ENCODE peak calls at places on chromosomes 3 and 15, in six cellular contexts. L, F, E, Y, Q and V are unnamed samples.

GRCh38 chr3:149970716-149971402 is at the start of gene PFN2:
- DNase-seq in Q (peak), Y (peak), E (peak), L (peak), F (peak), V (peak)

GRCh38 chr15:88098317-88098716 is 158.2 kb downstream of the NTRK3 start:
- DNase-seq in L (no peak), Q (no peak), E (no peak), F (no peak), Y (no peak), V (no peak)

GRCh38 chr15:43954181-43954621 is 127.4 kb downstream of the WDR76 start:
- DNase-seq in Y (no peak), L (no peak), F (no peak), E (no peak), Q (no peak), V (no peak)

GRCh38 chr15:61749169-61749568 is 311.1 kb downstream of the VPS13C start:
- DNase-seq in F (no peak), Q (no peak), E (no peak), Y (no peak), L (peak), V (no peak)

GRCh38 chr15:62287066-62287857 is 122.2 kb upstream of the C2CD4B start:
- DNase-seq in L (no peak), F (no peak), Y (no peak), Q (no peak), E (no peak), V (no peak)

GRCh38 chr3:18442743-18443669 is 17.9 kb upstream of the SATB1 start:
- DNase-seq in E (no peak), L (no peak), Y (no peak), Q (no peak), F (no peak), V (no peak)

GRCh38 chr3:55676643-55677042 is 189.5 kb upstream of the WNT5A start:
- DNase-seq in F (peak), L (no peak), E (peak), Y (no peak), Q (no peak), V (no peak)

GRCh38 chr3:185685231-185686035 is 99.3 kb downstream of the SENP2 start:
- DNase-seq in L (no peak), F (no peak), Q (no peak), Y (no peak), E (no peak), V (no peak)

GRCh38 chr3:17478673-17479072 is 263.8 kb downstream of the TBC1D5 start:
- DNase-seq in L (no peak), Y (no peak), F (no peak), Q (no peak), E (no peak), V (no peak)

GRCh38 chr3:98039322-98040024 is 4.4 kb upstream of the GABRR3 start:
- DNase-seq in L (peak), E (peak), Q (peak), Y (peak), F (peak), V (peak)

GRCh38 chr3:44509985-44510360 is 32.5 kb upstream of the ZNF445 start:
- DNase-seq in Q (no peak), E (no peak), F (no peak), Y (no peak), L (peak), V (no peak)

GRCh38 chr15:39770748-39771689 is 11.6 kb downstream of the FSIP1 start:
- DNase-seq in E (no peak), L (no peak), Q (no peak), Y (no peak), F (no peak), V (no peak)

GRCh38 chr15:22880981-22881738 is 42.7 kb downstream of the NIPA2 start:
- DNase-seq in Q (no peak), E (no peak), F (no peak), L (no peak), Y (no peak), V (no peak)

GRCh38 chr15:84915011-84915958 is 30.8 kb downstream of the SLC28A1 start:
- DNase-seq in F (peak), E (peak), L (peak), Q (peak), Y (peak), V (peak)

GRCh38 chr3:54817628-54818027 is 110.2 kb downstream of the LRTM1 start:
- DNase-seq in L (no peak), E (no peak), Q (no peak), Y (no peak), F (no peak), V (no peak)

GRCh38 chr3:111051354-111051753 is 20.3 kb upstream of the NECTIN3 start:
- DNase-seq in Q (no peak), E (no peak), Y (no peak), L (no peak), F (no peak), V (no peak)

GRCh38 chr3:194930439-194931204 is 244.9 kb downstream of the FAM43A start:
- DNase-seq in F (peak), Y (no peak), L (peak), Q (peak), E (no peak), V (no peak)

GRCh38 chr15:99931703-99932603 is 198.7 kb upstream of the LYSMD4 start:
- DNase-seq in Q (no peak), F (no peak), L (no peak), E (no peak), Y (no peak), V (no peak)

GRCh38 chr3:40120816-40121215 is 188.7 kb upstream of the EIF1B start:
- DNase-seq in L (peak), E (no peak), F (no peak), Q (no peak), Y (no peak), V (peak)

GRCh38 chr3:171498921-171499320 is 38.7 kb upstream of the TNIK start:
- DNase-seq in Y (no peak), F (no peak), L (no peak), E (no peak), Q (no peak), V (no peak)

GRCh38 chr3:184189421-184189820 is 3.4 kb downstream of the ABCF3 start:
- DNase-seq in F (no peak), E (no peak), Y (no peak), L (no peak), Q (no peak), V (no peak)

GRCh38 chr3:171810278-171811058 is at the start of gene PLD1:
- DNase-seq in Y (peak), Q (peak), E (no peak), F (peak), L (peak), V (peak)

GRCh38 chr3:183579967-183580720 is 24.6 kb upstream of the KLHL6 start:
- DNase-seq in L (no peak), Q (peak), F (no peak), Y (no peak), E (no peak), V (no peak)

GRCh38 chr15:56243117-56243773 is 434 bp downstream of the RFX7 start:
- DNase-seq in L (peak), E (peak), F (peak), Q (peak), Y (peak), V (peak)

GRCh38 chr3:150544040-150544439 is 2.3 kb downstream of the SERP1 start:
- DNase-seq in L (peak), Q (no peak), E (no peak), F (no peak), Y (no peak), V (no peak)

GRCh38 chr3:120595788-120596115 is 384 bp upstream of the NDUFB4 start:
- DNase-seq in L (no peak), Y (no peak), E (no peak), Q (no peak), F (no peak), V (no peak)

GRCh38 chr15:33985287-33985686 is 17.0 kb downstream of the CHRM5 start:
- DNase-seq in E (no peak), L (no peak), F (no peak), Y (no peak), Q (no peak), V (no peak)

GRCh38 chr15:101533371-101534140 is 44.0 kb upstream of the PCSK6 start:
- DNase-seq in E (peak), Y (no peak), Q (no peak), F (no peak), L (no peak), V (no peak)

GRCh38 chr3:157460253-157460652 is 23.6 kb downstream of the PTX3 start:
- DNase-seq in E (no peak), F (no peak), Y (no peak), Q (no peak), L (no peak), V (no peak)

GRCh38 chr3:185361920-185362319 is 1.0 kb upstream of the MAP3K13 start:
- DNase-seq in L (no peak), E (no peak), F (no peak), Q (no peak), Y (no peak), V (no peak)

GRCh38 chr3:49799761-49800160 is at the start of gene CDHR4:
- DNase-seq in Y (no peak), L (peak), Q (peak), E (peak), F (peak), V (peak)

GRCh38 chr15:99731336-99732267 is 1.6 kb downstream of the LYSMD4 start:
- DNase-seq in L (no peak), Q (no peak), Y (no peak), F (no peak), E (no peak), V (no peak)

GRCh38 chr3:182970811-182971418 is 9.4 kb downstream of the DCUN1D1 start:
- DNase-seq in E (no peak), Q (no peak), Y (no peak), L (no peak), F (no peak), V (no peak)

GRCh38 chr3:156455839-156456238 is 99.1 kb downstream of the SSR3 start:
- DNase-seq in E (no peak), Q (no peak), Y (no peak), L (no peak), F (peak), V (peak)

GRCh38 chr15:23074684-23075083 is 35.3 kb upstream of the TUBGCP5 start:
- DNase-seq in F (no peak), Y (no peak), E (no peak), Q (no peak), L (no peak), V (no peak)

GRCh38 chr3:122623430-122623829 is 46.0 kb downstream of the PARP15 start:
- DNase-seq in Q (no peak), L (no peak), E (no peak), F (no peak), Y (no peak), V (no peak)

GRCh38 chr3:110069641-110070538 is 732.5 kb upstream of the DPPA4 start:
- DNase-seq in Q (no peak), L (no peak), E (no peak), F (no peak), Y (no peak), V (no peak)

GRCh38 chr3:10599017-10599416 is 93.6 kb upstream of the ATP2B2 start:
- DNase-seq in Y (no peak), E (no peak), Q (no peak), L (no peak), F (no peak), V (no peak)

GRCh38 chr3:11976976-11977375 is 27.2 kb upstream of the SYN2 start:
- DNase-seq in F (no peak), Q (no peak), L (no peak), E (no peak), Y (no peak), V (no peak)

GRCh38 chr3:110519066-110519465 is 552.5 kb upstream of the NECTIN3 start:
- DNase-seq in F (no peak), L (no peak), E (no peak), Y (no peak), Q (no peak), V (no peak)

DNA sequence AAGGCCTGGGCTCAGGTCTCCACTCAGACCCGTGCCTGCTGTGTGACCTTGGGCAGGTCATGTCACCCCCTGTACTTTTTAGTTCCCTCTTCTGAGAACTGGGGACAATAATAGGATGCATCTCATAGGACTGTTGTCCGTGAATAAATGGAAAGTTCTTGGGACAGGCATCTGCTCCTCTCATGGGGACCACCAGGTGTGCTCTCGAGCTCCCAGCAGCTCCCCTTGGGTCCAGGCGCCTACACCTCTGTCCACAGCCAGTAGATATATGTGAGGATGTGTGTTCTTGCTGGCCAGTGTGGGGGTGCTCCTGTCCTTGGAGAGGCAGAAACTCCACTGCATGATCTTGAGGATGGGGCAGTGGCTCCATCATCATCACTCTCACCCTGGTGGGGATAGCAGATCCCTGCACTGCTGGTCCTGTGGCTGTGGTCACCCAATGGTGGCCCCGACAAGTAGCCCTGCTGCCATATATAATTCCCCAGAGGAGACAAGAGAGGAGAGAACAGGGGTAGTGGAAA is 257.6 kb upstream of the TLE3 start:
- DNase-seq in L (no peak), Y (no peak), E (peak), F (no peak), Q (no peak), V (no peak)
- TF ChIP-seq CTCF in L (no peak), Y (no peak), E (no peak), F (no peak), Q (no peak), V (no peak)

DNA sequence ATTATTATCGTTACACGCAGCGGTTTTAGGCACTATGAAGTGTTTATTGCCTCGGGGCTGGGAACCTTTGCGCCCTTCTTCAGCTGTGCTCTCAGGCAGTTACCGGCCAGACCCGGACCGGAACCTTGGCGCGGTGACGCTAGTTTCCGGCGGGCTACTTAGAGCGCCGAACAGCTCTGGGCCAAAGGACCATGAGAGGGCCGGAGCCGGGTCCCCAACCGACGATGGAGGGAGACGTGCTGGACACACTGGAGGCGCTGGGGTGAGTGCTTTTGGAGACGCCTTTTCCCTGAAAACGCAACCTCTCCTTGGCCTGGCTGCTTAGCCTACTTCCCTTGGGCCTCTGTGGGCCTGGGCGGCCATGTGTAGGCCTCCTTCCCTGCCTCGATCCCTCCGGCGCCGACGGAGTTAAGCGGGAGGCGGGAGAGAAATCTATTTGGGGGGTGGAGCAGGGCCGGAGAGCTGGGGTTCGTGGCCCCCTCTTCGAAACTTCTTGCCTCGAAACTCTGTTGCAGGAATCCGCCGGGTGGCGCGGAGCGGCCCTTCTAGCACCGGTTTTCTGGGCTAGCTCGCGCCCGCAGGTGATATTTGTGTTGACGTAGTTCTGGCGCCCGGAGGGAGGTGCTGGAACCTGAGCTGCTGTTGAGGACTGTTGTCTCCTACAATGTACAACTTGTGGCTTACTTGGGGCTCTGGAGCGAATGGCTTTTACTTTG is at the start of gene FAM98B:
- DNase-seq in L (peak), F (peak), Y (peak), Q (peak), E (peak), V (peak)
- TF ChIP-seq CTCF in L (peak), F (no peak), Y (peak), Q (peak), E (no peak), V (no peak)

DNA sequence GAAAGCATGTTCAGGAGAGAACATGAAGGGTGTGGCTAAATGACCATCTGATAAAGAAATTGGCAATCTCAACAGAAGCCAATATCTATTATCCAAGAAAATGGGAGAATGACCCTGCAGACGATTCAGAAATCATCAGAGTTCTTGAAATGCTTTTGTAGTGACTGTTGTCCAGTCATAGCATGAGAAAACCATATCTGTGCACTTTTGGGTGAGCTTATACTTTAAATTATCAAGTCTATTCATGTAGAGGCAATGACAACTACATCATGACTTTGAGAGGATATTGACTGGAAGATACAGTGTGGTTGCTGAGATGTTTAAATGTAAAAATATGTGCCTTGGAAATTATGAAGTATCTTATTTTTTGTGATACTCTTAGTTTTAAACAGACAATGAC is 57.6 kb upstream of the AZI2 start:
- DNase-seq in E (no peak), Q (no peak), F (no peak), L (no peak), Y (no peak), V (no peak)
- TF ChIP-seq CTCF in E (no peak), Q (no peak), F (no peak), L (no peak), Y (no peak), V (no peak)

GRCh38 chr3:177358085-177358967 is 161.0 kb upstream of the TBL1XR1 start:
- DNase-seq in L (peak), Y (peak), E (peak), Q (peak), F (peak), V (peak)

GRCh38 chr3:177358968-177359600 is 161.8 kb upstream of the TBL1XR1 start:
- DNase-seq in Q (peak), F (peak), Y (peak), E (peak), L (peak), V (peak)

GRCh38 chr3:177361042-177361938 is 164.0 kb upstream of the TBL1XR1 start:
- DNase-seq in Y (no peak), F (no peak), Q (no peak), E (no peak), L (no peak), V (no peak)

GRCh38 chr3:177357352-177358084 is 160.2 kb upstream of the TBL1XR1 start:
- DNase-seq in L (peak), E (no peak), Q (peak), F (peak), Y (peak), V (peak)

GRCh38 chr3:177359601-177360357 is 162.5 kb upstream of the TBL1XR1 start:
- DNase-seq in L (peak), E (peak), Y (peak), F (peak), Q (peak), V (peak)
- TF ChIP-seq CTCF in L (no peak), E (no peak), Y (no peak), F (no peak), Q (no peak), V (no peak)

DNA sequence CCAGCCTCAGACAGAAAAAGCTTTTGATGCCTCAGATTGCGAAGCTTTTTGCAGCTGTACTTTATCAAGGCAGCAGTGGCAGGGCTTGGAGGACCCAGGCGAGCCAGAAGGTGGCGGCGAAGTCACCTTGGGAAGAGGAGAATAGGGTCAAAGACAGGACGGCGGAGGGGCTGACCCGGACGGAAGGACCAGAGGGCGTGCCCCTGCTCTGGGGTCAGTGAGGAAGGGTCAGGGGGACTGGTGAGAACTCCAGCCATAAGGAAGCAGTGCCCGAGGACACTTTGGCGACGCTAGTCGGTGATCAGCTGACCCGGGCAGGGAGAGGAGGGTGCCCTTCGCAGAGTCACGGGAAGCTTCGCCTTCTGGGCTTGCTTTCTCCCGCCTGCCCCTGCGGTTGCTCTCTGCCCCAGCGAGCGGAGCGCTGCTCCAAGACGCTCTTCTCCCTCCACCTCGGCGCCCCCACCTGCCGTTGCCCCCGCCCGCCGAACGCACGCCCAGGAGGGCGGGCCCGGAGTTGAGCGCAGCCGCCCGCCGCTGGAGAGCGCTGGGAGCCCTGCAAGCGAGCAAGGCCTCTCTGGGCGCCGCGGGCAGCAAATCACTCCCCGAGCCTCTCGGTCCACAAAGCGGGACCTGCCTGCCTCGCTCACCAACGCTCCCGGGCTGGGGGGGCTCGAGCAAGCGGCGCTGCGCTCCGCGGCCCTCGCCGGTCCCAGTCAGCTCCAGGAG is 1.4 kb downstream of the CADPS start:
- DNase-seq in L (no peak), Q (peak), F (no peak), Y (peak), E (no peak), V (peak)
- TF ChIP-seq CTCF in L (peak), Q (no peak), F (no peak), Y (peak), E (no peak), V (no peak)

GRCh38 chr15:42796955-42797779 is 60.2 kb upstream of the CDAN1 start:
- DNase-seq in Q (no peak), F (no peak), L (peak), Y (no peak), E (no peak), V (no peak)
- TF ChIP-seq CTCF in Q (no peak), F (no peak), L (peak), Y (no peak), E (no peak), V (no peak)